ENCODE peak calls at places on chromosome 4, in ten cellular contexts. N, X, O, P, Q, W, L, R, J and C are unnamed samples.

GRCh38 chr4:141705048-141705746 is 68.8 kb downstream of the IL15 start:
- DNase-seq in N (no peak), X (no peak), O (no peak), P (no peak), Q (no peak), W (no peak), L (no peak), R (no peak), J (no peak), C (no peak)

GRCh38 chr4:107736924-107737448 is 17.0 kb upstream of the PAPSS1 start:
- DNase-seq in N (peak), X (peak), O (peak), P (no peak), Q (no peak), W (peak), L (peak), R (no peak), J (no peak), C (peak)

GRCh38 chr4:180664766-180665368 is 1578.3 kb upstream of the TENM3 start:
- DNase-seq in N (peak), X (peak), O (peak), P (peak), Q (no peak), W (peak), L (peak), R (peak), J (no peak), C (peak)

GRCh38 chr4:8707045-8707781 is 114.6 kb downstream of the CPZ start:
- DNase-seq in N (no peak), X (no peak), O (no peak), P (peak), Q (peak), W (no peak), L (no peak), R (no peak), J (no peak), C (no peak)

GRCh38 chr4:74671074-74671698 is 123.1 kb downstream of the BTC start:
- DNase-seq in N (peak), X (peak), O (peak), P (peak), Q (no peak), W (peak), L (peak), R (peak), J (no peak), C (peak)

GRCh38 chr4:56613101-56613862 is 67.8 kb downstream of the HOPX start:
- DNase-seq in N (no peak), X (peak), O (no peak), P (no peak), Q (no peak), W (no peak), L (no peak), R (peak), J (no peak), C (peak)

GRCh38 chr4:80196259-80197131 is 808 bp upstream of the PRDM8 start:
- DNase-seq in N (peak), X (no peak), O (no peak), P (no peak), Q (no peak), W (no peak), L (no peak), R (no peak), J (no peak), C (no peak)

GRCh38 chr4:94828882-94829281 is 71.1 kb downstream of the BMPR1B start:
- DNase-seq in N (no peak), X (no peak), O (no peak), P (no peak), Q (no peak), W (no peak), L (no peak), R (no peak), J (no peak), C (peak)

GRCh38 chr4:53633608-53634007 is 42.3 kb upstream of the LNX1 start:
- DNase-seq in N (no peak), X (peak), O (no peak), P (no peak), Q (no peak), W (no peak), L (peak), R (no peak), J (peak), C (no peak)

GRCh38 chr4:48008021-48008596 is 8.4 kb downstream of the CNGA1 start:
- DNase-seq in N (peak), X (no peak), O (no peak), P (no peak), Q (no peak), W (peak), L (no peak), R (no peak), J (no peak), C (no peak)

GRCh38 chr4:148333265-148333664 is 108.9 kb downstream of the NR3C2 start:
- DNase-seq in N (no peak), X (no peak), O (no peak), P (no peak), Q (no peak), W (no peak), L (no peak), R (no peak), J (no peak), C (no peak)

GRCh38 chr4:84582302-84582987 is 482 bp upstream of the CDS1 start:
- DNase-seq in N (peak), X (peak), O (peak), P (peak), Q (peak), W (no peak), L (peak), R (no peak), J (peak), C (peak)

GRCh38 chr4:23022032-23022431 is 329.3 kb downstream of the GBA3 start:
- DNase-seq in N (no peak), X (peak), O (no peak), P (no peak), Q (no peak), W (no peak), L (no peak), R (no peak), J (no peak), C (peak)

GRCh38 chr4:137510866-137511265 is 21.4 kb downstream of the PCDH18 start:
- DNase-seq in N (no peak), X (peak), O (no peak), P (no peak), Q (no peak), W (no peak), L (peak), R (peak), J (no peak), C (peak)

GRCh38 chr4:97593248-97593647 is 550.0 kb downstream of the STPG2 start:
- DNase-seq in N (no peak), X (no peak), O (no peak), P (no peak), Q (no peak), W (no peak), L (no peak), R (no peak), J (no peak), C (no peak)

GRCh38 chr4:5839751-5840674 is 52.9 kb downstream of the CRMP1 start:
- DNase-seq in N (no peak), X (peak), O (peak), P (no peak), Q (no peak), W (no peak), L (peak), R (no peak), J (peak), C (no peak)

GRCh38 chr4:183825346-183825745 is 79.8 kb upstream of the STOX2 start:
- DNase-seq in N (no peak), X (no peak), O (no peak), P (no peak), Q (no peak), W (no peak), L (no peak), R (no peak), J (no peak), C (no peak)

GRCh38 chr4:35793045-35793722 is 451.1 kb downstream of the ARAP2 start:
- DNase-seq in N (no peak), X (no peak), O (no peak), P (no peak), Q (no peak), W (no peak), L (no peak), R (no peak), J (no peak), C (no peak)

GRCh38 chr4:185839770-185840169 is 27.8 kb upstream of the SORBS2 start:
- DNase-seq in N (peak), X (no peak), O (no peak), P (no peak), Q (no peak), W (no peak), L (no peak), R (no peak), J (no peak), C (no peak)

GRCh38 chr4:7698586-7698985 is 241.1 kb downstream of the AFAP1 start:
- DNase-seq in N (peak), X (no peak), O (no peak), P (no peak), Q (no peak), W (no peak), L (no peak), R (no peak), J (no peak), C (no peak)

GRCh38 chr4:184983660-184984356 is 34.5 kb upstream of the HELT start:
- DNase-seq in N (peak), X (peak), O (peak), P (peak), Q (no peak), W (peak), L (peak), R (no peak), J (no peak), C (peak)

GRCh38 chr4:177579649-177580048 is 137.4 kb upstream of the AGA start:
- DNase-seq in N (no peak), X (peak), O (no peak), P (no peak), Q (no peak), W (no peak), L (no peak), R (no peak), J (no peak), C (no peak)

GRCh38 chr4:24274401-24275035 is 309.8 kb downstream of the DHX15 start:
- DNase-seq in N (no peak), X (peak), O (no peak), P (no peak), Q (no peak), W (no peak), L (no peak), R (peak), J (no peak), C (no peak)

GRCh38 chr4:77012726-77013125 is 63.1 kb downstream of the CCNI start:
- DNase-seq in N (no peak), X (peak), O (no peak), P (no peak), Q (no peak), W (no peak), L (no peak), R (no peak), J (no peak), C (no peak)

GRCh38 chr4:153778383-153778782 is 10.5 kb downstream of the SFRP2 start:
- DNase-seq in N (no peak), X (no peak), O (no peak), P (no peak), Q (no peak), W (no peak), L (no peak), R (no peak), J (no peak), C (no peak)

GRCh38 chr4:69760455-69760854 is at the start of gene SULT1B1:
- DNase-seq in N (no peak), X (peak), O (peak), P (no peak), Q (no peak), W (no peak), L (peak), R (peak), J (no peak), C (no peak)

GRCh38 chr4:54998991-54999390 is 126.4 kb downstream of the KDR start:
- DNase-seq in N (peak), X (peak), O (no peak), P (no peak), Q (no peak), W (no peak), L (no peak), R (no peak), J (no peak), C (no peak)
- TF ChIP-seq CTCF in N (peak), X (peak), O (no peak), P (no peak), Q (peak), W (no peak), L (peak), R (no peak), J (peak), C (peak)

GRCh38 chr4:19577121-19577520 is 674.6 kb upstream of the SLIT2 start:
- DNase-seq in N (no peak), X (peak), O (no peak), P (no peak), Q (no peak), W (no peak), L (no peak), R (no peak), J (no peak), C (no peak)

GRCh38 chr4:19580090-19580489 is 671.6 kb upstream of the SLIT2 start:
- DNase-seq in N (no peak), X (peak), O (no peak), P (no peak), Q (no peak), W (no peak), L (no peak), R (peak), J (no peak), C (no peak)

DNA sequence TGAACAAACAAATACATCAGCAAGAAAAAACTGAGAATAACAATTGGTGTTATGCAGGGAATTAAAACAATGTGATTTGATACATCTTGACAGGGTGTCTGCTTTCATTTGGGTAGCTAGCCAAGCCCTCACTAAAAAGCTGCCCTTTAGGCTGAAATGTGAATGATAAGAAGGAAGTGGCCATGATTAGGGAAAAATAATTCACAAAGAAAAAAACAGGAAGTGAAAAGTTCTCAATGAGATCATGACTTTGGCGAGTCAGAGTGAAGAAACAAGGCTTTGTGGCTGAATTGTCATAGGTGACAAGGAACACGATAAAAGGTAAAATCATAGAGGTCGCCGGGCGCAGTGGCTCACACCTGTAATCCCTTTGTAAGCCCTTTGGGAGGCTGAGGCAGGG is 675.7 kb upstream of the SLIT2 start:
- DNase-seq in N (no peak), X (peak), O (no peak), P (no peak), Q (no peak), W (peak), L (no peak), R (no peak), J (no peak), C (no peak)
- H3K27ac ChIP-seq in N (no peak), X (no peak), O (no peak), P (no peak), Q (no peak), W (no peak), L (no peak), R (no peak), J (no peak), C (no peak)

DNA sequence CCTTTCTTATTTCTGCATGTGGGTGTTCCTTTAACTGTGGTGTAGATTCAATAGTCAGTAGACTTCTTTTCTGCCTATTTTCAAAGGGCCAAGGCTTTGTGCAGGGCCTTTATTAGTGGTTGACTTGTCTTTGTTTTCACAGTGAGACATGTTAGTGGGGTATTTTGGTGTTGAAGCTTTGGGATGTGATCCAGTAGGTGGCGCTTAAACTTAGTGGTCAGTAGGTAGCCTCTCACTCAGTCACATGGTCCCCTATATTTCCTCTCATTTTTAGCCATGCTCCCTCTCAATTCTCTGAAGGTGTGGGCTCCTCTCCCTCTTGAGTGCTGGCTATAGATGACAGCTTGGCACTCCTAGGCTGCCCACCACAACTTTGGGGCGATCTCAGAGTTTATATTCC is 23.4 kb upstream of the SLC10A7 start:
- DNase-seq in N (peak), X (peak), O (no peak), P (no peak), Q (no peak), W (peak), L (no peak), R (no peak), J (no peak), C (no peak)
- TF ChIP-seq CTCF in N (peak), X (peak), O (no peak), P (peak), Q (no peak), W (peak), L (peak), R (peak), J (no peak), C (no peak)

GRCh38 chr4:40969499-40969898 is 219.7 kb downstream of the NSUN7 start:
- DNase-seq in N (no peak), X (no peak), O (no peak), P (no peak), Q (no peak), W (no peak), L (no peak), R (no peak), J (peak), C (no peak)
- H3K27ac ChIP-seq in N (no peak), X (no peak), O (no peak), P (no peak), Q (no peak), W (no peak), L (no peak), R (no peak), J (no peak), C (no peak)